ENCODE peak calls at places on chromosome 3, in five cellular contexts. Y is foreskin fibroblast, O is upper lobe of right lung, H is GM23248, L is breast epithelium. C is an unnamed sample.

GRCh38 chr3:65856907-65857306 is 181.8 kb downstream of the MAGI1 start:
- DNase-seq in O (no peak), H (no peak), L (no peak), Y (no peak), C (no peak)

GRCh38 chr3:48428863-48429415 is 947 bp downstream of the PLXNB1 start:
- DNase-seq in Y (no peak), L (no peak), H (peak; percentile 64), O (peak; percentile 76), C (no peak)

GRCh38 chr3:150760431-150761200 is 2.4 kb downstream of the SIAH2 start:
- DNase-seq in H (no peak), Y (no peak), L (no peak), O (no peak), C (no peak)

GRCh38 chr3:99325407-99325806 is 313.0 kb upstream of the COL8A1 start:
- DNase-seq in Y (no peak), H (peak; percentile 47), L (no peak), O (no peak), C (peak; percentile 37)

GRCh38 chr3:65112751-65113300 is 425.0 kb upstream of the ADAMTS9 start:
- DNase-seq in O (no peak), L (no peak), H (no peak), Y (no peak), C (no peak)

GRCh38 chr3:51948016-51948580 is 5.9 kb downstream of the PARP3 start:
- DNase-seq in O (peak; percentile 61), H (no peak), Y (no peak), L (no peak), C (no peak)

GRCh38 chr3:196007744-196008143 is 74.1 kb downstream of the TFRC start:
- DNase-seq in O (no peak), L (no peak), H (no peak), Y (no peak), C (no peak)

GRCh38 chr3:43695443-43695842 is 4.7 kb downstream of the ABHD5 start:
- DNase-seq in L (no peak), Y (peak; percentile 67), O (no peak), H (peak; percentile 67), C (peak; percentile 77)

GRCh38 chr3:147540921-147541320 is 131.8 kb downstream of the ZIC1 start:
- DNase-seq in O (no peak), L (no peak), H (no peak), Y (no peak), C (no peak)

GRCh38 chr3:171458056-171458856 is 1.9 kb downstream of the TNIK start:
- DNase-seq in O (no peak), H (peak; percentile 4), Y (no peak), L (no peak), C (no peak)

GRCh38 chr3:155131104-155131503 is 51.0 kb downstream of the MME start:
- DNase-seq in L (no peak), H (peak; percentile 47), O (no peak), Y (peak; percentile 32), C (peak; percentile 97)

GRCh38 chr3:9934235-9934621 is 594 bp downstream of the CRELD1 start:
- DNase-seq in H (peak; percentile 62), L (no peak), O (no peak), Y (peak; percentile 16), C (no peak)

GRCh38 chr3:170417090-170417489 is 1.6 kb upstream of the CLDN11 start:
- DNase-seq in Y (no peak), O (no peak), H (no peak), L (no peak), C (no peak)

GRCh38 chr3:82261637-82262036 is 500.2 kb upstream of the GBE1 start:
- DNase-seq in O (no peak), L (no peak), H (no peak), Y (no peak), C (no peak)

GRCh38 chr3:162742159-162742717 is 1245.6 kb downstream of the OTOL1 start:
- DNase-seq in H (no peak), L (no peak), Y (no peak), O (no peak), C (no peak)

GRCh38 chr3:41299036-41299435 is 99.7 kb downstream of the CTNNB1 start:
- DNase-seq in L (no peak), H (no peak), O (no peak), Y (no peak), C (no peak)

GRCh38 chr3:12990781-12991480 is 82.3 kb downstream of the IQSEC1 start:
- DNase-seq in H (peak; percentile 94), Y (peak; percentile 56), L (no peak), O (no peak), C (peak; percentile 57)

GRCh38 chr3:99999541-99999940 is 114.8 kb downstream of the FILIP1L start:
- DNase-seq in O (no peak), Y (peak; percentile 80), H (peak; percentile 58), L (no peak), C (peak; percentile 56)

GRCh38 chr3:197428117-197428761 is 127.5 kb downstream of the BDH1 start:
- DNase-seq in O (peak; percentile 63), Y (peak; percentile 38), H (peak; percentile 76), L (no peak), C (peak; percentile 69)

GRCh38 chr3:66675383-66675782 is 174.6 kb upstream of the LRIG1 start:
- DNase-seq in L (no peak), H (no peak), Y (peak; percentile 55), O (no peak), C (peak; percentile 46)

GRCh38 chr3:197186887-197187588 is 111.4 kb downstream of the DLG1 start:
- DNase-seq in L (no peak), O (no peak), H (peak; percentile 73), Y (peak; percentile 33), C (peak; percentile 63)

GRCh38 chr3:108488631-108489030 is 21.8 kb downstream of the MYH15 start:
- DNase-seq in O (no peak), Y (peak; percentile 45), H (peak; percentile 75), L (no peak), C (peak; percentile 49)

GRCh38 chr3:79953591-79954105 is 185.8 kb upstream of the ROBO1 start:
- DNase-seq in H (no peak), L (no peak), Y (no peak), O (no peak), C (no peak)

GRCh38 chr3:38555926-38556325 is 59.8 kb downstream of the EXOG start:
- DNase-seq in H (no peak), O (peak; percentile 30), Y (no peak), L (no peak), C (no peak)

GRCh38 chr3:50318615-50319014 is 3.9 kb downstream of the HYAL2 start:
- DNase-seq in O (no peak), L (no peak), Y (no peak), H (no peak), C (no peak)

GRCh38 chr3:186108106-186108940 is 566 bp downstream of the ETV5 start:
- DNase-seq in L (no peak), Y (peak; percentile 47), O (peak; percentile 78), H (peak; percentile 90), C (peak; percentile 59)

GRCh38 chr3:82939491-82940097 is 1178.1 kb upstream of the GBE1 start:
- DNase-seq in H (no peak), O (peak; percentile 47), Y (no peak), L (no peak), C (no peak)

GRCh38 chr3:55487376-55488241 is 503 bp upstream of the WNT5A start:
- DNase-seq in Y (no peak), H (peak; percentile 79), L (no peak), O (peak; percentile 76), C (peak; percentile 51)

GRCh38 chr3:196995646-196996355 is 27.2 kb upstream of the PIGZ start:
- DNase-seq in O (peak; percentile 55), Y (no peak), H (peak; percentile 8), L (no peak), C (no peak)

GRCh38 chr3:132253262-132253878 is 63.8 kb upstream of the ACP3 start:
- DNase-seq in L (no peak), Y (peak; percentile 49), H (peak; percentile 83), O (no peak), C (peak; percentile 75)

GRCh38 chr3:150242220-150242938 is 165.7 kb upstream of the TSC22D2 start:
- DNase-seq in L (no peak), Y (peak; percentile 35), H (no peak), O (no peak), C (no peak)

GRCh38 chr3:58492385-58492970 is 582 bp downstream of the KCTD6 start:
- DNase-seq in H (peak; percentile 45), L (no peak), Y (no peak), O (no peak), C (peak; percentile 15)

GRCh38 chr3:132261501-132261900 is 55.7 kb upstream of the ACP3 start:
- DNase-seq in Y (no peak), L (no peak), O (no peak), H (no peak), C (no peak)

GRCh38 chr3:89375451-89375850 is 268.0 kb downstream of the EPHA3 start:
- DNase-seq in O (no peak), H (no peak), Y (no peak), L (no peak), C (no peak)

GRCh38 chr3:75224419-75224818 is 439.7 kb upstream of the FRG2C start:
- DNase-seq in H (no peak), L (no peak), O (no peak), Y (no peak), C (peak; percentile 17)

GRCh38 chr3:149247025-149247710 is 25.5 kb upstream of the CP start:
- DNase-seq in L (no peak), O (no peak), H (peak; percentile 66), Y (no peak), C (peak; percentile 65)

GRCh38 chr3:20074226-20075063 is 34.2 kb downstream of the KAT2B start:
- DNase-seq in Y (peak; percentile 53), L (no peak), H (peak; percentile 54), O (no peak), C (peak; percentile 68)

GRCh38 chr3:111735912-111736311 is 123.2 kb upstream of the PHLDB2 start:
- DNase-seq in H (no peak), O (no peak), L (no peak), Y (no peak), C (no peak)
- H3K4me3 ChIP-seq in H (peak overlapping the region; percentile 23), O (no peak overlapping the region), L (no peak overlapping the region), Y (no peak overlapping the region), C (peak overlapping the region; percentile 3)

GRCh38 chr3:131026321-131027151 is at the start of the genes ASTE1 and NEK11:
- DNase-seq in Y (peak; percentile 81), H (peak; percentile 97), L (peak; percentile 91), O (peak; percentile 96), C (peak; percentile 89)

GRCh38 chr3:131020122-131020693 is 6.4 kb downstream of the ASTE1 start:
- DNase-seq in Y (no peak), O (no peak), H (no peak), L (no peak), C (no peak)

GRCh38 chr3:131028844-131029243 is 2.2 kb downstream of the NEK11 start:
- DNase-seq in H (no peak), L (no peak), O (no peak), Y (no peak), C (no peak)

GRCh38 chr3:131025500-131025899 is 1.1 kb downstream of the ASTE1 start:
- DNase-seq in L (no peak), Y (no peak), H (no peak), O (no peak), C (no peak)
- H3K4me3 ChIP-seq in L (peak overlapping the region; percentile 63), Y (peak overlapping the region; percentile 67), H (peak overlapping the region; percentile 80), O (peak overlapping the region; percentile 76), C (peak overlapping the region; percentile 80)

DNA sequence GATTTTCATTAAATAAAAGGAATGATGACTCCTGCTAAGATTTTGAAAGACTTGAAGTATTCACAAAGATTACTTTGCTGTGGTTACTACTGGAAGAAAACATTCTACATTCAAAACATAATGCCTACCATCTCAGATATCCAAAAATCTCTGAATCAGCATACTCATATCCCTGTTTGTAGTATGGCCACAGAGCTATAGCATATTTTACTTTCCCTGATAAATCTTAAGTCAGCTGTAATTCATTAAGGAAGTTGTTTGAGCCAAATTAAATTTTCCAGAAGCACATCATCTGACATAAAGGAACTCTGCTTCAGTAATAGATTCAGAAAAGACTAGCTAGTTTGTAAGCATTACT is 942.0 kb downstream of the ROBO1 start:
- DNase-seq in Y (no peak), H (peak; percentile 15), L (no peak), O (no peak), C (no peak)
- H3K4me3 ChIP-seq in Y (no peak overlapping the region), H (no peak overlapping the region), L (no peak overlapping the region), O (no peak overlapping the region), C (no peak overlapping the region)

GRCh38 chr3:101796076-101796475 is 17.1 kb downstream of the NXPE3 start:
- DNase-seq in O (no peak), Y (no peak), L (no peak), H (no peak), C (peak; percentile 8)
- H3K4me3 ChIP-seq in O (no peak overlapping the region), Y (no peak overlapping the region), L (no peak overlapping the region), H (no peak overlapping the region), C (no peak overlapping the region)

C was measured in epithelial cell of esophagus.